ENCODE peak calls at places on chromosomes 1 and 21, in eight cellular contexts. B, U, F, H, Q, D, V and Z are unnamed samples.

GRCh38 chr1:36881071-36881405 is 153.3 kb downstream of the GRIK3 start:
- DNase-seq in V (no peak), D (no peak), F (no peak), U (no peak), Q (no peak), H (no peak), B (no peak), Z (no peak)

GRCh38 chr1:3902546-3902945 is 2.5 kb upstream of the C1orf174 start:
- DNase-seq in U (no peak), H (no peak), D (no peak), V (no peak), B (no peak), F (no peak), Q (no peak), Z (no peak)

GRCh38 chr1:206579747-206580437 is 32.4 kb downstream of the EIF2D start:
- DNase-seq in U (peak; percentile 76), Q (no peak), V (peak; percentile 36), H (no peak), F (peak; percentile 86), B (peak; percentile 31), D (no peak), Z (no peak)

GRCh38 chr1:219518168-219518905 is 94.6 kb downstream of the ZC3H11B start:
- DNase-seq in V (no peak), U (no peak), Q (no peak), B (peak; percentile 50), H (no peak), F (no peak), D (no peak), Z (no peak)

GRCh38 chr1:73899311-73899710 is 298.7 kb downstream of the LRRIQ3 start:
- DNase-seq in V (no peak), H (no peak), U (no peak), Q (no peak), F (no peak), B (no peak), D (no peak), Z (no peak)

GRCh38 chr1:231187556-231187955 is 25.7 kb downstream of the TRIM67 start:
- DNase-seq in D (no peak), F (no peak), B (no peak), U (no peak), V (no peak), H (no peak), Q (no peak), Z (no peak)

GRCh38 chr1:181485276-181486097 is 2.2 kb downstream of the CACNA1E start:
- DNase-seq in Q (no peak), B (no peak), V (no peak), D (no peak), U (peak; percentile 42), F (no peak), H (peak; percentile 49), Z (peak; percentile 50)

GRCh38 chr1:19429611-19430010 is 55.7 kb downstream of the CAPZB start:
- DNase-seq in Q (no peak), U (no peak), V (no peak), B (no peak), D (no peak), H (no peak), F (no peak), Z (no peak)

GRCh38 chr1:199551967-199552565 is 475.4 kb upstream of the NR5A2 start:
- DNase-seq in H (peak; percentile 12), Q (peak; percentile 40), D (peak; percentile 78), V (no peak), U (no peak), B (peak; percentile 84), F (peak; percentile 14), Z (no peak)

GRCh38 chr1:50436489-50436888 is 13.2 kb upstream of the DMRTA2 start:
- DNase-seq in B (no peak), Q (no peak), H (no peak), D (no peak), F (no peak), V (no peak), U (no peak), Z (no peak)

GRCh38 chr21:41677671-41678015 is 89.2 kb downstream of the RIPK4 start:
- DNase-seq in D (no peak), Q (no peak), B (no peak), U (no peak), F (no peak), H (no peak), V (no peak), Z (no peak)

GRCh38 chr1:110067429-110067956 is 3.0 kb downstream of the ALX3 start:
- DNase-seq in Q (no peak), U (no peak), D (no peak), H (no peak), V (no peak), B (no peak), F (no peak), Z (peak; percentile 45)

GRCh38 chr1:950881-951280 is 8.2 kb downstream of the NOC2L start:
- DNase-seq in D (no peak), B (no peak), Q (no peak), V (no peak), H (no peak), F (no peak), U (no peak), Z (no peak)

GRCh38 chr1:199688133-199688676 is 339.3 kb upstream of the NR5A2 start:
- DNase-seq in Q (no peak), D (peak; percentile 15), V (no peak), H (no peak), F (no peak), B (no peak), U (no peak), Z (no peak)

GRCh38 chr1:233662503-233663105 is 48.7 kb downstream of the KCNK1 start:
- DNase-seq in F (no peak), U (no peak), D (no peak), H (no peak), B (no peak), Q (no peak), V (no peak), Z (no peak)

GRCh38 chr1:154697710-154698109 is 89.7 kb upstream of the ADAR start:
- DNase-seq in U (no peak), V (no peak), H (no peak), Q (peak; percentile 60), D (no peak), F (no peak), B (no peak), Z (no peak)

GRCh38 chr1:106276856-106277255 is 779.6 kb upstream of the PRMT6 start:
- DNase-seq in Q (no peak), H (no peak), F (no peak), U (no peak), B (no peak), D (no peak), V (no peak), Z (no peak)

GRCh38 chr1:58903450-58904298 is 119.8 kb upstream of the JUN start:
- DNase-seq in H (peak; percentile 44), B (peak; percentile 97), U (peak; percentile 63), V (peak; percentile 48), F (peak; percentile 94), Q (peak; percentile 55), D (peak; percentile 54), Z (peak; percentile 76)

GRCh38 chr1:223482766-223483165 is 89.6 kb downstream of the CCDC185 start:
- DNase-seq in F (no peak), D (no peak), H (no peak), V (no peak), B (peak; percentile 7), Q (no peak), U (peak; percentile 14), Z (no peak)

GRCh38 chr1:163796394-163796821 is 474.7 kb downstream of the NUF2 start:
- DNase-seq in H (no peak), Q (no peak), B (no peak), U (no peak), D (peak; percentile 8), F (no peak), V (no peak), Z (no peak)

GRCh38 chr21:38955495-38955894 is 149.8 kb downstream of the ETS2 start:
- DNase-seq in D (no peak), H (no peak), B (peak; percentile 45), U (no peak), V (no peak), Q (no peak), F (peak; percentile 72), Z (no peak)

GRCh38 chr21:46110499-46111192 is 12.7 kb downstream of the COL6A2 start:
- DNase-seq in V (no peak), Q (no peak), D (no peak), B (no peak), H (peak; percentile 3), F (peak; percentile 26), U (no peak), Z (peak; percentile 34)

GRCh38 chr1:109534307-109534858 is 5.3 kb upstream of the GPR61 start:
- DNase-seq in H (no peak), Q (no peak), U (no peak), F (no peak), B (no peak), D (no peak), V (no peak), Z (no peak)

GRCh38 chr1:43529206-43529731 is 1.4 kb upstream of the PTPRF start:
- DNase-seq in D (peak; percentile 87), V (peak; percentile 58), H (peak; percentile 78), B (peak; percentile 90), U (peak; percentile 91), F (peak; percentile 89), Q (peak; percentile 84), Z (peak; percentile 91)

GRCh38 chr1:151158751-151159251 is 2.4 kb downstream of the TNFAIP8L2 start:
- DNase-seq in H (no peak), F (no peak), V (no peak), U (no peak), B (no peak), D (no peak), Q (no peak), Z (no peak)

GRCh38 chr1:44217809-44218410 is 4.6 kb downstream of the DMAP1 start:
- DNase-seq in Q (peak; percentile 38), U (peak; percentile 60), F (peak; percentile 88), B (peak; percentile 74), V (peak; percentile 64), D (peak; percentile 74), H (peak; percentile 91), Z (peak; percentile 83)

GRCh38 chr1:198970919-198971318 is 332.1 kb downstream of the PTPRC start:
- DNase-seq in F (no peak), U (no peak), Q (no peak), V (no peak), H (no peak), D (no peak), B (peak; percentile 16), Z (no peak)

GRCh38 chr21:45974073-45975016 is 7.2 kb upstream of the COL6A1 start:
- DNase-seq in U (no peak), F (peak; percentile 31), V (no peak), Q (peak; percentile 36), H (no peak), D (no peak), B (peak; percentile 71), Z (no peak)

GRCh38 chr1:190098107-190098506 is 379.6 kb downstream of the BRINP3 start:
- DNase-seq in F (no peak), H (no peak), V (no peak), U (no peak), Q (no peak), B (no peak), D (no peak), Z (no peak)

GRCh38 chr1:44777969-44778635 is 2.8 kb downstream of the RPS8 start:
- DNase-seq in F (no peak), Q (no peak), V (no peak), D (no peak), U (no peak), B (no peak), H (no peak), Z (no peak)

GRCh38 chr1:197199923-197200467 is 53.5 kb upstream of the ASPM start:
- DNase-seq in H (no peak), U (no peak), V (no peak), F (no peak), D (no peak), Q (no peak), B (peak; percentile 10), Z (no peak)

GRCh38 chr1:224637510-224637909 is 21.4 kb downstream of the CNIH3 start:
- DNase-seq in B (peak; percentile 74), D (no peak), H (no peak), U (no peak), V (no peak), Q (no peak), F (no peak), Z (no peak)

GRCh38 chr1:150663322-150663721 is 33.6 kb downstream of the GOLPH3L start:
- DNase-seq in H (no peak), Q (no peak), V (no peak), U (no peak), B (no peak), D (no peak), F (no peak), Z (no peak)

GRCh38 chr1:178536329-178536728 is 23.4 kb downstream of the TEX35 start:
- DNase-seq in V (no peak), U (no peak), F (no peak), D (no peak), H (no peak), Q (no peak), B (no peak), Z (no peak)